ENCODE peak calls at places on chromosomes 11 and 22, in five cellular contexts. One of them, this sample, is unnamed. For H3K27me3, the result is how much of the 10 kb centered on the place peaks cover.

GRCh38 chr11:130212431-130212961 is 52.9 kb downstream of the ST14 start:
- DNase-seq in prostate gland: no peak
- DNase-seq in heart left ventricle: no peak
- DNase-seq in transverse colon: peak
- DNase-seq in stomach: peak
- DNase-seq in this sample: peak

GRCh38 chr11:8533332-8533731 is 60.7 kb downstream of the STK33 start:
- DNase-seq in prostate gland: no peak
- DNase-seq in heart left ventricle: no peak
- DNase-seq in stomach: no peak
- DNase-seq in transverse colon: no peak
- DNase-seq in this sample: no peak

GRCh38 chr11:32188785-32189184 is 97.9 kb downstream of the RCN1 start:
- DNase-seq in stomach: no peak
- DNase-seq in prostate gland: no peak
- DNase-seq in heart left ventricle: no peak
- DNase-seq in transverse colon: no peak
- DNase-seq in this sample: no peak

GRCh38 chr22:24437820-24438328 is 10.5 kb downstream of the ADORA2A start:
- DNase-seq in transverse colon: no peak
- DNase-seq in heart left ventricle: no peak
- DNase-seq in stomach: no peak
- DNase-seq in prostate gland: no peak
- DNase-seq in this sample: no peak

GRCh38 chr11:75719089-75719638 is 1.5 kb downstream of the MOGAT2 start:
- DNase-seq in heart left ventricle: peak
- DNase-seq in transverse colon: peak
- DNase-seq in prostate gland: peak
- DNase-seq in stomach: peak
- DNase-seq in this sample: no peak

GRCh38 chr22:30861131-30861530 is 107.4 kb downstream of the MORC2 start:
- DNase-seq in heart left ventricle: no peak
- DNase-seq in transverse colon: no peak
- DNase-seq in prostate gland: no peak
- DNase-seq in stomach: peak
- DNase-seq in this sample: no peak

GRCh38 chr22:48660104-48660794 is 1167.4 kb downstream of the BRD1 start:
- DNase-seq in transverse colon: no peak
- DNase-seq in heart left ventricle: no peak
- DNase-seq in stomach: no peak
- DNase-seq in prostate gland: no peak
- DNase-seq in this sample: no peak

GRCh38 chr11:128776434-128777284 is 82.8 kb downstream of the FLI1 start:
- DNase-seq in heart left ventricle: peak
- DNase-seq in stomach: peak
- DNase-seq in prostate gland: no peak
- DNase-seq in transverse colon: no peak
- DNase-seq in this sample: peak

GRCh38 chr11:60899021-60899936 is 7.1 kb downstream of the PRPF19 start:
- DNase-seq in heart left ventricle: no peak
- DNase-seq in prostate gland: peak
- DNase-seq in transverse colon: no peak
- DNase-seq in stomach: peak
- DNase-seq in this sample: peak

GRCh38 chr11:862028-862703 is 19.5 kb downstream of the TSPAN4 start:
- DNase-seq in prostate gland: no peak
- DNase-seq in heart left ventricle: peak
- DNase-seq in stomach: peak
- DNase-seq in transverse colon: peak
- DNase-seq in this sample: no peak

GRCh38 chr11:78397398-78397797 is 20.2 kb downstream of the GAB2 start:
- DNase-seq in heart left ventricle: no peak
- DNase-seq in transverse colon: no peak
- DNase-seq in stomach: no peak
- DNase-seq in prostate gland: no peak
- DNase-seq in this sample: no peak

GRCh38 chr11:126268361-126268707 is 361 bp downstream of the SRPRA start:
- DNase-seq in prostate gland: no peak
- DNase-seq in stomach: no peak
- DNase-seq in heart left ventricle: no peak
- DNase-seq in transverse colon: no peak
- DNase-seq in this sample: no peak

GRCh38 chr11:122207505-122207904 is 91.5 kb upstream of the BLID start:
- DNase-seq in prostate gland: peak
- DNase-seq in stomach: no peak
- DNase-seq in heart left ventricle: no peak
- DNase-seq in transverse colon: no peak
- DNase-seq in this sample: no peak

GRCh38 chr11:133082453-133082781 is 449.9 kb downstream of the OPCML start:
- DNase-seq in prostate gland: peak
- DNase-seq in heart left ventricle: peak
- DNase-seq in transverse colon: peak
- DNase-seq in stomach: no peak
- DNase-seq in this sample: peak

GRCh38 chr22:41742918-41743317 is 43.6 kb downstream of the MEI1 start:
- DNase-seq in stomach: no peak
- DNase-seq in heart left ventricle: no peak
- DNase-seq in prostate gland: no peak
- DNase-seq in transverse colon: no peak
- DNase-seq in this sample: no peak

GRCh38 chr11:78251083-78251699 is 62.5 kb downstream of the USP35 start:
- DNase-seq in transverse colon: no peak
- DNase-seq in prostate gland: no peak
- DNase-seq in heart left ventricle: no peak
- DNase-seq in stomach: no peak
- DNase-seq in this sample: no peak

GRCh38 chr11:79253280-79253679 is 187.6 kb downstream of the TENM4 start:
- DNase-seq in heart left ventricle: no peak
- DNase-seq in transverse colon: no peak
- DNase-seq in prostate gland: no peak
- DNase-seq in stomach: no peak
- DNase-seq in this sample: no peak

GRCh38 chr22:36334838-36335603 is 52.7 kb downstream of the MYH9 start:
- DNase-seq in stomach: no peak
- DNase-seq in heart left ventricle: peak
- DNase-seq in prostate gland: peak
- DNase-seq in transverse colon: no peak
- DNase-seq in this sample: peak

GRCh38 chr22:46180370-46181137 is 30.2 kb downstream of the PPARA start:
- DNase-seq in stomach: no peak
- DNase-seq in heart left ventricle: no peak
- DNase-seq in transverse colon: no peak
- DNase-seq in prostate gland: no peak
- DNase-seq in this sample: no peak

GRCh38 chr11:123494195-123495050 is 64.4 kb downstream of the GRAMD1B start:
- DNase-seq in stomach: no peak
- DNase-seq in heart left ventricle: no peak
- DNase-seq in prostate gland: no peak
- DNase-seq in transverse colon: no peak
- DNase-seq in this sample: no peak

GRCh38 chr11:47998345-47998732 is 18.0 kb downstream of the PTPRJ start:
- DNase-seq in stomach: no peak
- DNase-seq in prostate gland: no peak
- DNase-seq in transverse colon: no peak
- DNase-seq in heart left ventricle: no peak
- DNase-seq in this sample: no peak

GRCh38 chr11:48017105-48017874 is 36.9 kb downstream of the PTPRJ start:
- DNase-seq in heart left ventricle: no peak
- DNase-seq in transverse colon: no peak
- DNase-seq in prostate gland: no peak
- DNase-seq in stomach: no peak
- DNase-seq in this sample: no peak

GRCh38 chr22:44574057-44574456 is 76.0 kb upstream of the RTL6 start:
- DNase-seq in prostate gland: peak
- DNase-seq in transverse colon: no peak
- DNase-seq in stomach: peak
- DNase-seq in heart left ventricle: peak
- DNase-seq in this sample: peak

GRCh38 chr11:43327987-43328386 is 16.2 kb downstream of the API5 start:
- DNase-seq in transverse colon: no peak
- DNase-seq in heart left ventricle: no peak
- DNase-seq in stomach: peak
- DNase-seq in prostate gland: no peak
- DNase-seq in this sample: peak

GRCh38 chr11:110711448-110711775 is 825 bp downstream of the ARHGAP20 start:
- DNase-seq in stomach: no peak
- DNase-seq in transverse colon: no peak
- DNase-seq in prostate gland: no peak
- DNase-seq in heart left ventricle: no peak
- DNase-seq in this sample: no peak

GRCh38 chr11:110711776-110712642 is at the start of gene ARHGAP20:
- DNase-seq in prostate gland: peak
- DNase-seq in stomach: peak
- DNase-seq in heart left ventricle: peak
- DNase-seq in transverse colon: peak
- DNase-seq in this sample: peak

GRCh38 chr11:110713469-110713776 is 1.2 kb upstream of the ARHGAP20 start:
- DNase-seq in heart left ventricle: no peak
- DNase-seq in prostate gland: no peak
- DNase-seq in transverse colon: no peak
- DNase-seq in stomach: no peak
- DNase-seq in this sample: no peak

GRCh38 chr11:110710520-110711381 is 1.5 kb downstream of the ARHGAP20 start:
- DNase-seq in prostate gland: peak
- DNase-seq in heart left ventricle: peak
- DNase-seq in transverse colon: peak
- DNase-seq in stomach: peak
- DNase-seq in this sample: peak

DNA sequence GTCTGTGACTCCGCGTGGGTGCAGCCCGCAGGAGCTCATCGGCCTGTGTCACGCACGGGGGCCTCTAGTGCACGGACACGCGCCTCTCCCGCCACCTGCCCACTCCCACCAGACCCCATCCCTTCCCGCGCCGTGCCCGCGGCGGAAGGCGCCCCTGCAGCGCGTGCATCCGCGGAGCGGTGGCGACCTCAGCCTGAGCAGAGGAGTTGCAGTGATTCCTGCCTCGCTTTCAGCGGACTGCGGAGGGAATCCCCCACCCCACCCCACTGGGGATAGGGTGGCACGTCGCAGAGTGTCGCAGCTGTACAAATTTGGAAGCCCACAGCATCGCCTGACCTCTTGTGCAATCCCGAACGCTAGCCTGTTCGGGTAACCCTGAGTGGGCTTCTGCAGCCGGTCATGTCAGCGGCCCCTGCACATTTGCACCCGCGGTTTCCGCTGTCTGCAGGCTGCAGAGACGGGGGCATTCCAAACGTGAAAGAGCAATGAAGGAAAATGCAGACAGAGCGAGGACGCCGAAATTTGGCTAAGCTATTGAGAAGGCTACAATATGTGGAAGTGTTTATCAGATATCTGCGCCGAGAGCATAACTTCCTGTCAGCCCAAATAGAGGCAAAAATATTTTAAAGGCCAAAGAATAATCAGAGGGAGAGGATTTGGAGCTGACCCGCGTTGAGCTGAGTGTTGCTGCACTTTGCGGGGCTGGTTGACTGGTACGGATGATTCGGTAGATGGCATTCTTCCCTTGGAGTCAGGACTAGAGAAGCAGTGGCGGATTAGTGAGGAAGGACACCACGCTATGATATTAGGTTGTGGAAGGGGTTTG is 619 bp upstream of the ARHGAP20 start:
- DNase-seq in prostate gland: peak
- DNase-seq in heart left ventricle: no peak
- DNase-seq in transverse colon: peak
- DNase-seq in stomach: no peak
- DNase-seq in this sample: no peak
- H3K27me3 ChIP-seq in prostate gland: under half
- H3K27me3 ChIP-seq in heart left ventricle: under half
- H3K27me3 ChIP-seq in transverse colon: half or more
- H3K27me3 ChIP-seq in stomach: under half
- H3K27me3 ChIP-seq in this sample: under half

GRCh38 chr11:65982824-65983588 is 19.0 kb downstream of the EIF1AD start:
- DNase-seq in stomach: no peak
- DNase-seq in prostate gland: no peak
- DNase-seq in heart left ventricle: no peak
- DNase-seq in transverse colon: no peak
- DNase-seq in this sample: no peak
- H3K4me3 ChIP-seq in stomach: no peak
- H3K4me3 ChIP-seq in prostate gland: no peak
- H3K4me3 ChIP-seq in heart left ventricle: no peak
- H3K4me3 ChIP-seq in transverse colon: no peak
- H3K4me3 ChIP-seq in this sample: no peak

GRCh38 chr11:118343981-118344521 is at the start of gene CD3G:
- DNase-seq in stomach: peak
- DNase-seq in prostate gland: no peak
- DNase-seq in transverse colon: peak
- DNase-seq in heart left ventricle: no peak
- DNase-seq in this sample: no peak

GRCh38 chr11:118340437-118340836 is 2.1 kb downstream of the CD3D start:
- DNase-seq in heart left ventricle: no peak
- DNase-seq in stomach: no peak
- DNase-seq in transverse colon: no peak
- DNase-seq in prostate gland: no peak
- DNase-seq in this sample: no peak

GRCh38 chr11:118343248-118343647 is 743 bp upstream of the CD3D start:
- DNase-seq in heart left ventricle: no peak
- DNase-seq in prostate gland: no peak
- DNase-seq in transverse colon: no peak
- DNase-seq in stomach: no peak
- DNase-seq in this sample: no peak

GRCh38 chr11:118341749-118342489 is 586 bp downstream of the CD3D start:
- DNase-seq in prostate gland: no peak
- DNase-seq in transverse colon: no peak
- DNase-seq in heart left ventricle: no peak
- DNase-seq in stomach: no peak
- DNase-seq in this sample: no peak

GRCh38 chr11:118342503-118343161 is at the start of gene CD3D:
- DNase-seq in heart left ventricle: no peak
- DNase-seq in transverse colon: no peak
- DNase-seq in stomach: no peak
- DNase-seq in prostate gland: no peak
- DNase-seq in this sample: no peak
- TF ChIP-seq POLR2A in heart left ventricle: no peak
- TF ChIP-seq POLR2A in transverse colon: peak
- TF ChIP-seq POLR2A in stomach: no peak
- TF ChIP-seq POLR2A in prostate gland: no peak
- TF ChIP-seq POLR2A in this sample: no peak

DNA sequence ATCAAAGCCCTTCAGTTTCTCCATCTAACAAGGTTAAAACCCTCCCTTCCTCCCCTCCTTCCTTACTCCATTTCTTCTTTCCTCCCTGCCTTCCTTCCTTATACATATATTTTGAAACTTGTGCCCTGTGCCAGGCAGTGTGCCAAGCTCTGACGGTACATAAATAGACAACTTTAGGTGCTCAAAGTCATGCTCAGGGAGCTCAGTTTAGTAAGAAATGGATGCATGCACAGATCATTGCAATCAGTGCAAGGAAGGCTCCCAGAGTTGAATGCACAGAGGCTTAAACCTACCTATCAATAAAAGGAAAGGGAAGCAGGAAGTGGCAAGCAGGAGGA is 13.4 kb downstream of the FZD4 start:
- DNase-seq in transverse colon: no peak
- DNase-seq in stomach: peak
- DNase-seq in heart left ventricle: no peak
- DNase-seq in prostate gland: no peak
- DNase-seq in this sample: no peak
- H3K27me3 ChIP-seq in transverse colon: under half
- H3K27me3 ChIP-seq in stomach: under half
- H3K27me3 ChIP-seq in heart left ventricle: under half
- H3K27me3 ChIP-seq in prostate gland: under half
- H3K27me3 ChIP-seq in this sample: under half

GRCh38 chr22:40056163-40056958 is 61.6 kb downstream of the FAM83F start:
- DNase-seq in heart left ventricle: no peak
- DNase-seq in transverse colon: no peak
- DNase-seq in stomach: no peak
- DNase-seq in prostate gland: no peak
- DNase-seq in this sample: no peak
- H3K4me3 ChIP-seq in heart left ventricle: no peak
- H3K4me3 ChIP-seq in transverse colon: no peak
- H3K4me3 ChIP-seq in stomach: no peak
- H3K4me3 ChIP-seq in prostate gland: no peak
- H3K4me3 ChIP-seq in this sample: no peak